ENCODE peak calls at places on chromosomes 2 and 18, in ten cellular contexts. One of them, this sample, is unnamed.

GRCh38 chr2:46954951-46955571 is 39.5 kb upstream of the MCFD2 start:
- DNase-seq in pancreas: peak; percentile 69
- DNase-seq in lower lobe of right lung: no peak
- DNase-seq in heart left ventricle: peak; percentile 81
- DNase-seq in body of pancreas: peak; percentile 64
- DNase-seq in breast epithelium: peak; percentile 79
- DNase-seq in heart right ventricle: peak; percentile 57
- DNase-seq in A549: peak; percentile 89
- DNase-seq in dorsolateral prefrontal cortex: no peak
- DNase-seq in psoas muscle: peak; percentile 88
- DNase-seq in this sample: no peak

GRCh38 chr18:9814431-9814830 is 71.3 kb upstream of the TXNDC2 start:
- DNase-seq in psoas muscle: no peak
- DNase-seq in pancreas: no peak
- DNase-seq in breast epithelium: no peak
- DNase-seq in dorsolateral prefrontal cortex: no peak
- DNase-seq in A549: peak; percentile 68
- DNase-seq in heart left ventricle: no peak
- DNase-seq in body of pancreas: no peak
- DNase-seq in heart right ventricle: no peak
- DNase-seq in lower lobe of right lung: no peak
- DNase-seq in this sample: no peak

GRCh38 chr2:70831861-70832260 is 3.8 kb downstream of the CD207 start:
- DNase-seq in dorsolateral prefrontal cortex: no peak
- DNase-seq in lower lobe of right lung: no peak
- DNase-seq in breast epithelium: no peak
- DNase-seq in psoas muscle: no peak
- DNase-seq in body of pancreas: no peak
- DNase-seq in pancreas: no peak
- DNase-seq in A549: no peak
- DNase-seq in heart right ventricle: no peak
- DNase-seq in heart left ventricle: no peak
- DNase-seq in this sample: no peak

GRCh38 chr2:33494155-33494779 is 17.8 kb downstream of the RASGRP3 start:
- DNase-seq in body of pancreas: no peak
- DNase-seq in pancreas: no peak
- DNase-seq in heart left ventricle: no peak
- DNase-seq in heart right ventricle: no peak
- DNase-seq in A549: peak; percentile 25
- DNase-seq in psoas muscle: no peak
- DNase-seq in dorsolateral prefrontal cortex: no peak
- DNase-seq in lower lobe of right lung: no peak
- DNase-seq in breast epithelium: no peak
- DNase-seq in this sample: no peak

GRCh38 chr2:3409627-3410170 is 30.2 kb downstream of the TRAPPC12 start:
- DNase-seq in psoas muscle: no peak
- DNase-seq in pancreas: no peak
- DNase-seq in body of pancreas: no peak
- DNase-seq in dorsolateral prefrontal cortex: no peak
- DNase-seq in lower lobe of right lung: no peak
- DNase-seq in breast epithelium: no peak
- DNase-seq in heart left ventricle: no peak
- DNase-seq in heart right ventricle: no peak
- DNase-seq in A549: no peak
- DNase-seq in this sample: no peak

GRCh38 chr2:157751462-157752058 is 122.9 kb upstream of the ACVR1C start:
- DNase-seq in heart right ventricle: no peak
- DNase-seq in pancreas: peak; percentile 68
- DNase-seq in lower lobe of right lung: no peak
- DNase-seq in body of pancreas: peak; percentile 55
- DNase-seq in psoas muscle: peak; percentile 69
- DNase-seq in A549: peak; percentile 6
- DNase-seq in heart left ventricle: no peak
- DNase-seq in dorsolateral prefrontal cortex: no peak
- DNase-seq in breast epithelium: no peak
- DNase-seq in this sample: no peak

GRCh38 chr18:61574665-61575064 is 241.4 kb downstream of the CDH20 start:
- DNase-seq in dorsolateral prefrontal cortex: no peak
- DNase-seq in A549: no peak
- DNase-seq in psoas muscle: no peak
- DNase-seq in lower lobe of right lung: no peak
- DNase-seq in body of pancreas: no peak
- DNase-seq in heart left ventricle: no peak
- DNase-seq in breast epithelium: no peak
- DNase-seq in heart right ventricle: no peak
- DNase-seq in pancreas: no peak
- DNase-seq in this sample: no peak

GRCh38 chr2:219459460-219460311 is 25.0 kb downstream of the SPEG start:
- DNase-seq in psoas muscle: peak; percentile 86
- DNase-seq in breast epithelium: no peak
- DNase-seq in dorsolateral prefrontal cortex: no peak
- DNase-seq in heart right ventricle: peak; percentile 68
- DNase-seq in heart left ventricle: peak; percentile 81
- DNase-seq in lower lobe of right lung: peak; percentile 63
- DNase-seq in A549: peak; percentile 59
- DNase-seq in body of pancreas: peak; percentile 60
- DNase-seq in pancreas: peak; percentile 64
- DNase-seq in this sample: no peak

GRCh38 chr2:139872032-139872431 is 1091.8 kb upstream of the NXPH2 start:
- DNase-seq in heart right ventricle: no peak
- DNase-seq in breast epithelium: no peak
- DNase-seq in psoas muscle: no peak
- DNase-seq in heart left ventricle: no peak
- DNase-seq in A549: no peak
- DNase-seq in lower lobe of right lung: no peak
- DNase-seq in body of pancreas: no peak
- DNase-seq in pancreas: no peak
- DNase-seq in dorsolateral prefrontal cortex: no peak
- DNase-seq in this sample: no peak

GRCh38 chr2:217798743-217799552 is 203.8 kb downstream of the TNS1 start:
- DNase-seq in lower lobe of right lung: no peak
- DNase-seq in psoas muscle: no peak
- DNase-seq in dorsolateral prefrontal cortex: no peak
- DNase-seq in heart right ventricle: no peak
- DNase-seq in heart left ventricle: no peak
- DNase-seq in body of pancreas: peak; percentile 9
- DNase-seq in breast epithelium: no peak
- DNase-seq in pancreas: no peak
- DNase-seq in A549: no peak
- DNase-seq in this sample: no peak

DNA sequence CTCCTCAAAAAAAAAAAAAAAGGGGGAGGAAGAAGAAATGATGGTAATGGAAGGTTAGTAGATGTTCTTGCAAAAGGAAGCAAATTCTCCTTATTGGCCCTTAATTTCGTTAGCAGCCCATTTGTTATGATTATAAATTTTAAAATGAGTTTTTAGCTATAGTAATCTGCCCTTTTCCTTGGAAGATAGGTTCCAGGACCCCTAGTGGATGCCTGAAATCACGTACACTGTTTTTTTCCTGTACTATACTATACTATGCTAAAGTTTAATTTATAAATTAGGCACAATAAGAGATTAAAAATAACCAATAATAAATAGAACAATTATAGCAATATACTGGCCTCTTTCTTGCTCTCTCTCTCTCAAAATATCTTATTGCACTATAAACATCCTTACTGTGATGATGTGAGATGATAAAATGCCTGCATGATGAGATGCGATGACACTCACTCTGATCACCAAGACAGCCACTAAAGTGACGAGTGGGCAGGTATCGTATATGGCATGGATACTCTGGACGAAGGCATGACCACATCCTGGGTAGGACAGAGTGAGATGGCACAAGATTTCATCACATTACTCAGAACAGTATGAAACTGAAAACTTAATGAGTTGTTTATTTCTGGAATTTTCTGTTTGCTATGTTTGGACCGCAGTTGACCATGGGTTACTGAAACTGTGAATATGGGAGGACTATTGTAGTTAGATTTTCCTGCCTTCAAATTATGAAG is 87.2 kb downstream of the KCTD18 start:
- DNase-seq in dorsolateral prefrontal cortex: no peak
- DNase-seq in heart left ventricle: no peak
- DNase-seq in body of pancreas: no peak
- DNase-seq in lower lobe of right lung: no peak
- DNase-seq in psoas muscle: no peak
- DNase-seq in heart right ventricle: no peak
- DNase-seq in breast epithelium: no peak
- DNase-seq in A549: no peak
- DNase-seq in pancreas: no peak
- DNase-seq in this sample: no peak
- TF ChIP-seq CTCF in dorsolateral prefrontal cortex: no peak
- TF ChIP-seq CTCF in heart left ventricle: no peak
- TF ChIP-seq CTCF in body of pancreas: no peak
- TF ChIP-seq CTCF in lower lobe of right lung: no peak
- TF ChIP-seq CTCF in psoas muscle: no peak
- TF ChIP-seq CTCF in heart right ventricle: no peak
- TF ChIP-seq CTCF in breast epithelium: no peak
- TF ChIP-seq CTCF in A549: peak; percentile 16
- TF ChIP-seq CTCF in pancreas: no peak
- TF ChIP-seq CTCF in this sample: no peak

GRCh38 chr2:41283079-41283765 is 764.6 kb upstream of the PKDCC start:
- DNase-seq in A549: no peak
- DNase-seq in heart right ventricle: no peak
- DNase-seq in breast epithelium: no peak
- DNase-seq in pancreas: no peak
- DNase-seq in dorsolateral prefrontal cortex: no peak
- DNase-seq in heart left ventricle: no peak
- DNase-seq in body of pancreas: no peak
- DNase-seq in psoas muscle: no peak
- DNase-seq in lower lobe of right lung: no peak
- DNase-seq in this sample: no peak
- H3K27ac ChIP-seq in A549: no peak overlapping the region
- H3K27ac ChIP-seq in heart right ventricle: no peak overlapping the region
- H3K27ac ChIP-seq in breast epithelium: no peak overlapping the region
- H3K27ac ChIP-seq in pancreas: no peak overlapping the region
- H3K27ac ChIP-seq in dorsolateral prefrontal cortex: no peak overlapping the region
- H3K27ac ChIP-seq in heart left ventricle: no peak overlapping the region
- H3K27ac ChIP-seq in body of pancreas: no peak overlapping the region
- H3K27ac ChIP-seq in psoas muscle: no peak overlapping the region
- H3K27ac ChIP-seq in lower lobe of right lung: no peak overlapping the region
- H3K27ac ChIP-seq in this sample: no peak overlapping the region

GRCh38 chr18:67919316-67919715 is 402.8 kb upstream of the DSEL start:
- DNase-seq in heart left ventricle: no peak
- DNase-seq in psoas muscle: no peak
- DNase-seq in lower lobe of right lung: no peak
- DNase-seq in pancreas: no peak
- DNase-seq in breast epithelium: no peak
- DNase-seq in dorsolateral prefrontal cortex: no peak
- DNase-seq in heart right ventricle: no peak
- DNase-seq in A549: no peak
- DNase-seq in body of pancreas: no peak
- DNase-seq in this sample: no peak
- TF ChIP-seq CTCF in heart left ventricle: no peak
- TF ChIP-seq CTCF in psoas muscle: no peak
- TF ChIP-seq CTCF in lower lobe of right lung: no peak
- TF ChIP-seq CTCF in pancreas: no peak
- TF ChIP-seq CTCF in breast epithelium: no peak
- TF ChIP-seq CTCF in dorsolateral prefrontal cortex: no peak
- TF ChIP-seq CTCF in heart right ventricle: no peak
- TF ChIP-seq CTCF in A549: no peak
- TF ChIP-seq CTCF in body of pancreas: no peak
- TF ChIP-seq CTCF in this sample: no peak

DNA sequence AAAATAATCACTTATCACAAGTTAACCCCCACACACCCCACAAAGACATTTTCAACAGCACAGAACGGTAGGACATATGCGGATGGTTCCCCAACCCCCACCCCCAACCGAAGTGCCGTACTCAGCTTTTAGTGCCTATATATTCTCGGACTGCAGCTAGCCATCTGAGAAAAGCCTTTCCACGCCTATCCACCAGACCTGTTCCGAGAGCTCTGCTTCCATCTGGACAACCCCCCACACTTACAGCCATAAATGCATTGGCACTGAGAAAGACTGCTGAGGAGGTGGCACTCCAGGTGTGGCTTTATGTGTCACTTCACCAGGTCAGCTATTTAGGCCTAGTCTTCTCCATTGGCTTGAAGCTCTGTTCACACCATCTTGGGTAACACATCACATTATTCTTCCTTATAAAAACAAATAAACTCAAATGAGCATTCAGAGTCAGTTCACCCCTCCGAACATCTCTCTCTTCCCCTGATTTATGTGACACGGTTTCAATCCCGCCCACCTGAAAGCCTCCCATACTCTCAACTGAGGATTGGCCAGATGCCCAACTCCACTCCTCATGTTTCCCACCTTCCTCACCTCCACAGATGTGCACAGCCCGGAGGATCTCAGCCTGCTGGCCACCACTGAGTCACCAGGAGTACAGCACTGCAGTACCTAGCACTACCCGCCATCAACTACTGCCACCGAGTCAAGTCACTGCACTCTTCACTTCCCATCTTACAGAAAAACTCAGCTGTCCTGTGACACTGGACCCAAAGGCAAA is 127.4 kb downstream of the CACNB4 start:
- DNase-seq in lower lobe of right lung: no peak
- DNase-seq in body of pancreas: no peak
- DNase-seq in A549: no peak
- DNase-seq in heart left ventricle: no peak
- DNase-seq in dorsolateral prefrontal cortex: no peak
- DNase-seq in psoas muscle: no peak
- DNase-seq in heart right ventricle: no peak
- DNase-seq in pancreas: no peak
- DNase-seq in breast epithelium: no peak
- DNase-seq in this sample: no peak
- H3K27ac ChIP-seq in lower lobe of right lung: no peak overlapping the region
- H3K27ac ChIP-seq in body of pancreas: no peak overlapping the region
- H3K27ac ChIP-seq in A549: no peak overlapping the region
- H3K27ac ChIP-seq in heart left ventricle: no peak overlapping the region
- H3K27ac ChIP-seq in dorsolateral prefrontal cortex: no peak overlapping the region
- H3K27ac ChIP-seq in psoas muscle: no peak overlapping the region
- H3K27ac ChIP-seq in heart right ventricle: no peak overlapping the region
- H3K27ac ChIP-seq in pancreas: no peak overlapping the region
- H3K27ac ChIP-seq in breast epithelium: no peak overlapping the region
- H3K27ac ChIP-seq in this sample: no peak overlapping the region

DNA sequence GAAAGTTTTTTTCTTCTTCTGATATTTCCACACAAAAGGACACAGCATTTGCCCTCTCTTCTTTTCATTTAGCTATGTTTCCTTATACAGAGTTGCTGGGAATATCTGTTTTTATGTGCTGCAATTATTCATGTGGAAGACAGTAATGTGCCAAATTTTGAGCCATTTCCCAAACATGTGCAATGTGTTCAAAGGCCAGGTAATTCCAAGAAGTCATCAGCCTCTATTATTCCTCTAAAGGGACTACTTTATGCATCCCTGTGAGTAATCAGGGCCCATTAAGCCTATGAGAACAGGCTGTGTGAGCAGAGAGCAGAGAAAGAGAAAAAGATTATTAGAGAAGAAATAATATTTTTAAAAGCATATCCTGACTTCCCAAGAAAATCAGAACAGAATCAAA is 107.5 kb upstream of the OSR1 start:
- DNase-seq in pancreas: no peak
- DNase-seq in breast epithelium: no peak
- DNase-seq in A549: no peak
- DNase-seq in body of pancreas: no peak
- DNase-seq in heart left ventricle: no peak
- DNase-seq in dorsolateral prefrontal cortex: no peak
- DNase-seq in psoas muscle: no peak
- DNase-seq in heart right ventricle: no peak
- DNase-seq in lower lobe of right lung: no peak
- DNase-seq in this sample: no peak
- TF ChIP-seq CTCF in pancreas: no peak
- TF ChIP-seq CTCF in breast epithelium: no peak
- TF ChIP-seq CTCF in A549: no peak
- TF ChIP-seq CTCF in body of pancreas: no peak
- TF ChIP-seq CTCF in heart left ventricle: no peak
- TF ChIP-seq CTCF in dorsolateral prefrontal cortex: no peak
- TF ChIP-seq CTCF in psoas muscle: no peak
- TF ChIP-seq CTCF in heart right ventricle: no peak
- TF ChIP-seq CTCF in lower lobe of right lung: no peak
- TF ChIP-seq CTCF in this sample: no peak